ENCODE peak calls at places on chromosomes 11 and 22, in four cellular contexts. X, O, T and P are unnamed samples.

GRCh38 chr11:72070486-72070885 is 9.9 kb downstream of the NUMA1 start:
- DNase-seq in X (no peak), O (no peak), T (no peak), P (no peak)

GRCh38 chr11:126636911-126637799 is 281.7 kb downstream of the ST3GAL4 start:
- DNase-seq in X (no peak), O (no peak), T (no peak), P (no peak)

GRCh38 chr11:120723751-120724150 is 212.2 kb downstream of the GRIK4 start:
- DNase-seq in X (no peak), O (no peak), T (no peak), P (no peak)

GRCh38 chr22:45263790-45264269 is 20.9 kb upstream of the UPK3A start:
- DNase-seq in X (peak), O (no peak), T (peak), P (no peak)

GRCh38 chr11:8906629-8907028 is 4.4 kb upstream of the AKIP1 start:
- DNase-seq in X (peak), O (no peak), T (no peak), P (no peak)

GRCh38 chr11:86438685-86439084 is 64.0 kb downstream of the CCDC81 start:
- DNase-seq in X (peak), O (no peak), T (no peak), P (no peak)

GRCh38 chr11:78889698-78890097 is 315.0 kb upstream of the NARS2 start:
- DNase-seq in X (no peak), O (no peak), T (no peak), P (no peak)

GRCh38 chr11:86395061-86395551 is 20.4 kb downstream of the CCDC81 start:
- DNase-seq in X (peak), O (no peak), T (peak), P (no peak)

GRCh38 chr11:71580057-71581003 is 2.3 kb downstream of the KRTAP5-11 start:
- DNase-seq in X (peak), O (no peak), T (peak), P (no peak)

GRCh38 chr22:49482811-49483210 is 344.9 kb downstream of the BRD1 start:
- DNase-seq in X (no peak), O (no peak), T (no peak), P (no peak)

GRCh38 chr11:61281581-61282250 is 13.4 kb downstream of the VWCE start:
- DNase-seq in X (peak), O (no peak), T (peak), P (no peak)

GRCh38 chr11:107018902-107019493 is 722 bp upstream of the GUCY1A2 start:
- DNase-seq in X (peak), O (no peak), T (peak), P (no peak)

GRCh38 chr11:112281776-112282175 is 21.1 kb upstream of the PLET1 start:
- DNase-seq in X (no peak), O (no peak), T (no peak), P (no peak)

GRCh38 chr22:37659066-37659896 is 758 bp downstream of the PDXP start:
- DNase-seq in X (no peak), O (no peak), T (no peak), P (peak)

GRCh38 chr22:19663286-19663815 is 51.0 kb upstream of the SEPTIN5 start:
- DNase-seq in X (peak), O (no peak), T (peak), P (no peak)

GRCh38 chr11:88813233-88813915 is 252.4 kb downstream of the GRM5 start:
- DNase-seq in X (no peak), O (no peak), T (no peak), P (no peak)

GRCh38 chr11:75673977-75674582 is 5.2 kb upstream of the MAP6 start:
- DNase-seq in X (peak), O (no peak), T (no peak), P (no peak)

GRCh38 chr11:7299393-7299792 is 47.7 kb downstream of the SYT9 start:
- DNase-seq in X (no peak), O (no peak), T (no peak), P (no peak)

GRCh38 chr11:64019106-64020031 is 16.4 kb upstream of the FLRT1 start:
- DNase-seq in X (no peak), O (no peak), T (no peak), P (no peak)

GRCh38 chr11:2586793-2587131 is 113.0 kb downstream of the KCNQ1OT1 start:
- DNase-seq in X (no peak), O (no peak), T (no peak), P (no peak)

GRCh38 chr11:128848815-128849455 is 18.2 kb downstream of the KCNJ1 start:
- DNase-seq in X (peak), O (peak), T (no peak), P (peak)

GRCh38 chr11:12221136-12221535 is 110.7 kb downstream of the MICAL2 start:
- DNase-seq in X (no peak), O (no peak), T (no peak), P (no peak)

GRCh38 chr11:2272946-2273280 is 2.5 kb upstream of the ASCL2 start:
- DNase-seq in X (no peak), O (no peak), T (peak), P (no peak)

GRCh38 chr11:68564261-68564660 is 103.7 kb downstream of the PPP6R3 start:
- DNase-seq in X (no peak), O (no peak), T (no peak), P (no peak)

GRCh38 chr11:117908261-117908895 is 20.8 kb downstream of the TMPRSS13 start:
- DNase-seq in X (no peak), O (no peak), T (no peak), P (no peak)

GRCh38 chr22:40196628-40197027 is 18.9 kb downstream of the TNRC6B start:
- DNase-seq in X (peak), O (no peak), T (peak), P (no peak)

GRCh38 chr11:65580031-65580692 is 4.3 kb downstream of the EHBP1L1 start:
- DNase-seq in X (no peak), O (no peak), T (no peak), P (no peak)

GRCh38 chr11:65793144-65793581 is 6.3 kb downstream of the OVOL1 start:
- DNase-seq in X (no peak), O (no peak), T (no peak), P (no peak)

GRCh38 chr11:112962854-112963367 is 1.7 kb downstream of the NCAM1 start:
- DNase-seq in X (peak), O (no peak), T (peak), P (peak)

GRCh38 chr11:119370486-119371046 is 10.9 kb downstream of the USP2 start:
- DNase-seq in X (no peak), O (no peak), T (no peak), P (no peak)

GRCh38 chr11:119372260-119373058 is 9.0 kb downstream of the USP2 start:
- DNase-seq in X (no peak), O (no peak), T (no peak), P (no peak)

GRCh38 chr11:119373059-119373875 is 8.2 kb downstream of the USP2 start:
- DNase-seq in X (no peak), O (no peak), T (peak), P (no peak)

GRCh38 chr11:119371067-119371601 is 10.4 kb downstream of the USP2 start:
- DNase-seq in X (no peak), O (no peak), T (no peak), P (no peak)

DNA sequence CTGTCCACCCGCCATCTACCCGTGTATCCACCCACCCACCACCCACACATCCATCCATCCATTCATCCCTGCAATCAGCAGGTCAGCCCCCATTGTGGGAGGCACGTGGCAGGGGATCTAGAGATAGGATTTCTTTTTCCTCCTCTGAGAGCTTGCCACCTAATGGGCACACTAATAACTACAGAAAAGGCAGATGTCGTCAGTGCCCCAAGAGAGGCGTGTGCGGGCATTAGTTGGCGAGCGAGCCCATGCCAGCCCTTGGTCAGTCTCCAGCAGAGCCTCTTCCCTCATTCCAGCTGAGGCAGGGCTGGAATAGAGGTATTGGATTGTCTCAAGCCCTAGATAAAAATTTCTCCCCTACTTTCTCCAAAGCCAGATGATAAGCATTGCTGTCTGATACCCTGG is 9.7 kb downstream of the USP2 start:
- DNase-seq in X (no peak), O (no peak), T (no peak), P (no peak)
- TF ChIP-seq CTCF in X (no peak), O (no peak), T (peak), P (no peak)

DNA sequence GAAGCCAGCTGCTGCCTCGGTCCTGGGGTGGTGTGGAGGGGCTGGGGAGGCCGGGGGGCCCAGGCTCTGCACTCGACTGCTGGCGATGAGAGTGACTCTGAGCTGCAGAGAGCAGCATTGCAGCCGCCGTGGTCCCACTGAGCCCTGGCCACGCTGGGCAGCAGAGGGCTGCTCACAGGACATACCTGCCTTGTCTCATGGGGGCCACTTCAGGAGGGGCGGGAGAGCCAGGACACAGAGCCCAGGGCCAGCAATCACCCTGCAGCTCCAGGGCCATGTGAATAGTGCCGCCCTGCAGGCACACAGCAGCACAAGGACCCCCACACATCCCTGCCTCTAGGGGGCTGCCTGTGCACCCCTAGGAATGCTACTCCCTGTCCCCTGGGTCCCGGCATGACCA is 147.0 kb downstream of the CRYBB2 start:
- DNase-seq in X (no peak), O (no peak), T (no peak), P (no peak)
- TF ChIP-seq CTCF in X (no peak), O (no peak), T (no peak), P (no peak)

DNA sequence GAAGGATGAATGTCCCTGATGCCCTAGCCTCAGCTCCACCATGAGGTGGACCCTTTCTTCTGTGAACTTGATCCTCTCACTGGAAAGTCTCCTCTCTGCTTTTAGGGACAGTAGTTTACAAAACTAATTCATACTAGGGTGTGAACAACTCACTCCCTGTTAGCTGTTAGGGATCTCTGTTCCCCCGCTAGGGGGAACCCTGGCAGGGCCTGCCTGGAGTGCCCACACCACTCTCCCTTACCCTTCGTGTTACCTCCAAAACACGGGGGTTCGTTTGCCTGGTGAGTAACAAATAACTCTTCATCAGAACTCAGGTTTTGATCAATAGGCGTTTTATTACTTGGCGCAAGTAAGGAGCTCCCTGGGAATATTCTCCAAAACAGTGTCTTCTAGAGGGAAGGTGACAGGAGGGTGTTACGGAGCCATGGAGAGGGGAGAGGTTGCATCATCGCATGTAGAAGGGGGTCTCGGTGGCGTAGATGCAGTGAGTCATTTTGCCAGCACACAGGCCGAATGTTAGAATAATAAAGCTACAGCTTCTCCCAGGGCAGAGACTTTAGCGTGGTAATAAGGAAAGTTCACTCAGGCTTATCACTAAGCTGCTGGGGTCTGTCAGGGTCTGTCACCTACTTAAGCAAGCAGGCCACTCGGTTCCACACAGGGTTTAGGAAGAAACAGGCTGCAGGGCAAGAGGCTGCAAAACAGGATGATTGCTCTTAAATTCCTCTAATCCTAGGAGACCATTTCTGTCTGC is 45.8 kb downstream of the C11orf96 start:
- DNase-seq in X (peak), O (no peak), T (peak), P (no peak)
- TF ChIP-seq CTCF in X (peak), O (no peak), T (peak), P (no peak)

DNA sequence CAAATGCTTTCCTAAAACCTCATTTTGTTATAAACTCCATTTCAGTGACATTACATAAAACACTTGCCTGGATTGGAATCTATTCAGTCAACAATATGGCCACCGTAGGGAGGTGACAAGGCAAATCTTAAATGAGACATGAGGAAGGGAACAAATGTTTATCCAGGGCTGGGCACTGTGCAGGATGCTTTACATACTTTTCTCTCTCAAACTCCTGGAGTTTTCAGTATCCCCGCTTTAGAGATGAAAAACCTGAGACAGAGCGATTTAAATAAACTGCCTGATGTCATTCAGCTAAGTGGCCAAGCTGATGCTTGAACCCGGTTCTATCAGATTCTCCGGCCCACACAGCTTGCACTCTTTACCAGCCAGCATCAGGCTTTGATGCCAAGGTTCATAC is 259.9 kb downstream of the CADM1 start:
- DNase-seq in X (no peak), O (no peak), T (no peak), P (no peak)
- TF ChIP-seq CTCF in X (no peak), O (no peak), T (no peak), P (no peak)

GRCh38 chr22:36334081-36334831 is 53.5 kb downstream of the MYH9 start:
- DNase-seq in X (no peak), O (no peak), T (no peak), P (no peak)
- TF ChIP-seq CTCF in X (no peak), O (no peak), T (no peak), P (no peak)